ENCODE peak calls at places on chromosomes 3 and 15, in five cellular contexts. P is thyroid gland, V is Peyer's patch, Q is GM23338, L is dorsolateral prefrontal cortex. T is an unnamed sample.

GRCh38 chr15:88701561-88702095 is 62.8 kb downstream of the ISG20 start:
- DNase-seq in P (no peak), V (peak; percentile 55), Q (peak; percentile 69), L (no peak), T (no peak)

GRCh38 chr3:134232976-134233375 is 17.7 kb downstream of the RYK start:
- DNase-seq in P (no peak), V (no peak), Q (no peak), L (no peak), T (no peak)

GRCh38 chr3:144221771-144222170 is 250.1 kb downstream of the DIPK2A start:
- DNase-seq in P (peak; percentile 77), V (no peak), Q (peak; percentile 47), L (no peak), T (no peak)

GRCh38 chr3:141455603-141456327 is 31.1 kb upstream of the RASA2 start:
- DNase-seq in P (no peak), V (no peak), Q (peak; percentile 29), L (no peak), T (no peak)

GRCh38 chr3:34676431-34676830 is 878.0 kb downstream of the PDCD6IP start:
- DNase-seq in P (no peak), V (no peak), Q (no peak), L (no peak), T (no peak)

GRCh38 chr3:155791190-155791589 is 14.9 kb downstream of the C3orf33 start:
- DNase-seq in P (no peak), V (no peak), Q (peak; percentile 8), L (no peak), T (no peak)

GRCh38 chr15:74173545-74174215 is at the start of gene ISLR:
- DNase-seq in P (peak; percentile 73), V (no peak), Q (peak; percentile 28), L (peak; percentile 18), T (no peak)

GRCh38 chr15:71951134-71951533 is 140.8 kb downstream of the NR2E3 start:
- DNase-seq in P (no peak), V (no peak), Q (no peak), L (no peak), T (no peak)

GRCh38 chr15:39997031-39997430 is 42.0 kb downstream of the SRP14 start:
- DNase-seq in P (no peak), V (no peak), Q (no peak), L (no peak), T (no peak)

GRCh38 chr3:42055291-42055690 is 35.9 kb upstream of the TRAK1 start:
- DNase-seq in P (no peak), V (no peak), Q (no peak), L (no peak), T (peak; percentile 75)

GRCh38 chr3:42725454-42725853 is 22.9 kb upstream of the HHATL start:
- DNase-seq in P (no peak), V (no peak), Q (no peak), L (peak; percentile 16), T (no peak)

GRCh38 chr15:73965730-73966103 is 26.4 kb downstream of the STOML1 start:
- DNase-seq in P (no peak), V (no peak), Q (peak; percentile 6), L (no peak), T (no peak)

GRCh38 chr3:42515391-42515916 is 13.0 kb downstream of the VIPR1 start:
- DNase-seq in P (no peak), V (no peak), Q (no peak), L (no peak), T (peak; percentile 97)

GRCh38 chr3:36765104-36765503 is 751 bp upstream of the DCLK3 start:
- DNase-seq in P (no peak), V (no peak), Q (no peak), L (no peak), T (no peak)

GRCh38 chr15:94607176-94607654 is 375.9 kb downstream of the MCTP2 start:
- DNase-seq in P (peak; percentile 19), V (no peak), Q (no peak), L (no peak), T (no peak)

GRCh38 chr15:99132122-99132521 is 27.2 kb downstream of the SYNM start:
- DNase-seq in P (no peak), V (no peak), Q (no peak), L (no peak), T (no peak)

GRCh38 chr3:50205719-50206276 is 727 bp downstream of the SLC38A3 start:
- DNase-seq in P (peak; percentile 67), V (peak; percentile 27), Q (peak; percentile 90), L (no peak), T (no peak)

GRCh38 chr3:128076783-128077624 is 24.8 kb downstream of the SEC61A1 start:
- DNase-seq in P (no peak), V (no peak), Q (peak; percentile 28), L (peak; percentile 49), T (no peak)

GRCh38 chr3:54858386-54858785 is 69.5 kb downstream of the LRTM1 start:
- DNase-seq in P (no peak), V (no peak), Q (no peak), L (no peak), T (no peak)

GRCh38 chr15:84600331-84600686 is 500 bp upstream of the ZSCAN2 start:
- DNase-seq in P (peak; percentile 83), V (peak; percentile 63), Q (peak; percentile 87), L (peak; percentile 35), T (peak; percentile 54)

GRCh38 chr3:31848163-31848848 is 132.8 kb downstream of the OSBPL10 start:
- DNase-seq in P (no peak), V (no peak), Q (no peak), L (no peak), T (no peak)

GRCh38 chr3:124688580-124689454 is 41.4 kb upstream of the UMPS start:
- DNase-seq in P (peak; percentile 79), V (peak; percentile 53), Q (peak; percentile 91), L (peak; percentile 41), T (no peak)
- H3K27ac ChIP-seq in P (no peak overlapping the region), V (no peak overlapping the region), Q (no peak overlapping the region), L (no peak overlapping the region), T (no peak overlapping the region)

GRCh38 chr15:76162050-76162425 is 102.3 kb downstream of the TMEM266 start:
- DNase-seq in P (no peak), V (no peak), Q (no peak), L (no peak), T (no peak)

GRCh38 chr15:76159282-76159681 is 99.5 kb downstream of the TMEM266 start:
- DNase-seq in P (no peak), V (no peak), Q (no peak), L (no peak), T (no peak)

GRCh38 chr15:76160426-76161152 is 100.8 kb downstream of the TMEM266 start:
- DNase-seq in P (no peak), V (no peak), Q (no peak), L (no peak), T (no peak)

GRCh38 chr15:76162784-76163428 is 103.1 kb downstream of the TMEM266 start:
- DNase-seq in P (no peak), V (no peak), Q (no peak), L (no peak), T (no peak)

DNA sequence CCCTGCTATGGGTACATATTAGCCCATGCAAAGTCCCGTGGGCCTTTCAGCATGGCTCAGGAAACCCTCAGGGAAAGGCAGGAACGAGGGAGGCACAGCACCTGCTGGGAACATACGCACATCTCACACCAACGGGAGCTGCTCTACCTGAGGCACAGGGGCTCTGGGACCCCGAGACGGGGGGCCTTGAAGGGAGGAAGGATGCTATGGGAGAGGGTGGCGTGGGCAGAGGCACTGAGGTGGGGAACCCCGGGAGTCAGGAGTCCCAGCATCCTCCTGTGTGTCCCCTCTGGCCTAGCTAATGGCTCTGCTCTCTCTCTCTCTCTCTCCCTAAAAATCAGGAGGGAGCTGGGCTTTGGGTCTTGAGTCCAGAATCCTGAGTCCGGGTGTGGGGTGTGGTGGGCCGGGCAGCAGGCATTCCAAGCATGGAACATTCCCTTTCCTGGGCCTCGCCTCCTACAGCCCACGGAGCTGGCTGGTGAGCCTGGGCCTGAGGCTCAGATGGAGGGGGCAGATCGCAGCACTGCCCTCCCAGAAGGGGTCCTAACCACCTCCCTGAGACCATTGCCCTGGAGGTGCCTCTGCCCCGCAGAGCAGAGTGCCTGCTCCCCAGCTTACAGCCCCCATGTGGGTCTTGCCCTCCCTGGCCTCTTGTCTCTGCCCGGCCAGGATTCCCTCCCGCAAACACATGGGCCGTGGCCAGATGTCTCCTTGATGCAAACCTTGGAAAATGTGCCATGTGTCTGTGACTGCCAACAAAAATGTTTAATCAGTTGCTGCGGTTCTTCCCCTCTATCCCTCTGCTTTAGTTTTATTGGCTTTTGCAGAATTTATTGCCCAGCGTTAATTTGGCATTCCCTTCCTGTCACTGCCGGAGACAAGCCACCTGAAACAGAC is 101.6 kb downstream of the TMEM266 start:
- DNase-seq in P (no peak), V (no peak), Q (no peak), L (no peak), T (no peak)
- H3K27ac ChIP-seq in P (no peak overlapping the region), V (peak overlapping the region; percentile 17), Q (no peak overlapping the region), L (no peak overlapping the region), T (no peak overlapping the region)

DNA sequence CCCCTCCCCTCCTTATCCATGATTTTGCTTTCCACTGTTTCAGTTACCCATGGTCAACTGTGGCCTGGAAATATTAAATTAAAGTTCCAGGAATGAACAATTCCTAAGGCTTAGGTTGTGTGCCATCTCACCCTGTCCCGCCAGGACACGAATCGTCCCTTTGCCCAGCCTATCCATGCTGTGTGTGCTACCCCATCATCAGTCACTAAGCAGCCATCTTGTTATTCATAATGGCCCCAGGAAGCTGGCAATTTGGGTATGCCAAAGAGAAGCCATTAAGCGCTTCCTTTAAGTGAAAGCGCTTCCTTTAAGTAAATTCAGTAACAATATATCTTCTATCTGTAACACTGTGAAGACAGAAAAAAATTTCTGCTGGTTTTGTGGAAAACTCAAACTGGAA is 49.2 kb upstream of the LDHAL6B start:
- DNase-seq in P (no peak), V (no peak), Q (no peak), L (no peak), T (no peak)
- H3K27ac ChIP-seq in P (no peak overlapping the region), V (no peak overlapping the region), Q (no peak overlapping the region), L (no peak overlapping the region), T (no peak overlapping the region)

GRCh38 chr15:101398247-101398646 is 91.3 kb downstream of the PCSK6 start:
- DNase-seq in P (no peak), V (no peak), Q (no peak), L (no peak), T (no peak)

GRCh38 chr15:101399431-101399830 is 90.1 kb downstream of the PCSK6 start:
- DNase-seq in P (no peak), V (no peak), Q (no peak), L (no peak), T (no peak)

GRCh38 chr15:101394654-101395053 is 94.9 kb downstream of the PCSK6 start:
- DNase-seq in P (no peak), V (no peak), Q (no peak), L (no peak), T (no peak)

GRCh38 chr15:101396484-101397261 is 92.8 kb downstream of the PCSK6 start:
- DNase-seq in P (no peak), V (no peak), Q (peak; percentile 14), L (no peak), T (no peak)

DNA sequence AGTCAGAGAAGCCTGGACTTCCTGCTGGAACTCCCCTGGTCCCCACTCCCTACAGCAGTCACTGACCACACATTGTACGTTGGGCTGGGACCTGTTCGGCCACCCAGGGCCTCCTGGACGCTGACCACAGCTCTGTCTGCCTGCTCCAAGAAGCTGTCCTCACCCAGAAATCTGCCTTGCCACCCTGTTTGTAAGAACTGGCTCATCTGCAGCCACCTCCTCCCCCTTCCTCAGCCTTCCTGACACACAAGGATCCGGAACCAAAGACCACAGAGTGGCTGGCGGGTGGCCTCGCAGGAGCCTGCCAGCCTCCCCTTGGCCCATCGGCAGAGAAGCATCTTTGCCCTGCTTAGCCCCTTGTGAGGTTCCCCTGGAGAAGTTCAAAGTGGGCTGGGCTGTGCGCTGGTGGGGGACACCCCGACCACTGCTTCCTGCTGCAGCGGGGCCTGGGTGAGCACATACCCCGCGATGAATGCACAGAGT is 91.9 kb downstream of the PCSK6 start:
- DNase-seq in P (no peak), V (no peak), Q (no peak), L (no peak), T (no peak)
- H3K27ac ChIP-seq in P (no peak overlapping the region), V (no peak overlapping the region), Q (no peak overlapping the region), L (no peak overlapping the region), T (no peak overlapping the region)